ENCODE peak calls at places on chromosomes 2 and 18, in five cellular contexts. L is SK-N-SH, M is HepG2, R is K562, G is H1. E is an unnamed sample.

GRCh38 chr18:23722646-23723045 is 33.4 kb downstream of the LAMA3 start:
- DNase-seq in G (no peak), R (no peak), M (no peak), L (no peak), E (no peak)

GRCh38 chr18:70416496-70416895 is 127.7 kb downstream of the SOCS6 start:
- DNase-seq in R (no peak), M (no peak), G (no peak), L (no peak), E (no peak)

GRCh38 chr2:42510191-42510929 is 16.6 kb upstream of the KCNG3 start:
- DNase-seq in R (no peak), L (peak; percentile 74), G (no peak), M (no peak), E (no peak)

GRCh38 chr2:232892843-232893242 is 22.8 kb downstream of the SNORC start:
- DNase-seq in L (no peak), G (no peak), R (no peak), M (no peak), E (no peak)

GRCh38 chr2:3102081-3102914 is 275.3 kb downstream of the EIPR1 start:
- DNase-seq in L (peak; percentile 53), G (no peak), R (no peak), M (no peak), E (no peak)

GRCh38 chr2:36568533-36569246 is 29.3 kb downstream of the FEZ2 start:
- DNase-seq in M (no peak), R (no peak), G (no peak), L (no peak), E (no peak)

GRCh38 chr2:101893676-101894381 is 97.9 kb upstream of the IL1R2 start:
- DNase-seq in L (no peak), M (no peak), G (peak; percentile 82), R (no peak), E (no peak)

GRCh38 chr18:37481491-37481890 is 84.1 kb downstream of the CELF4 start:
- DNase-seq in M (no peak), L (no peak), G (no peak), R (no peak), E (no peak)

GRCh38 chr18:39441648-39442047 is 1876.0 kb upstream of the CELF4 start:
- DNase-seq in R (no peak), G (no peak), L (no peak), M (no peak), E (no peak)

GRCh38 chr2:11128258-11128951 is 26.9 kb upstream of the SLC66A3 start:
- DNase-seq in R (no peak), G (no peak), L (no peak), M (no peak), E (no peak)

GRCh38 chr18:11310476-11311086 is 161.2 kb upstream of the PIEZO2 start:
- DNase-seq in M (peak; percentile 40), R (peak; percentile 28), L (peak; percentile 44), G (peak; percentile 83), E (peak; percentile 20)

GRCh38 chr2:105671156-105671555 is 73.6 kb upstream of the NCK2 start:
- DNase-seq in G (peak; percentile 29), R (no peak), L (no peak), M (no peak), E (no peak)

GRCh38 chr2:207662203-207662602 is 37.0 kb upstream of the METTL21A start:
- DNase-seq in L (no peak), M (no peak), G (no peak), R (no peak), E (no peak)

GRCh38 chr18:54358495-54358793 is 738 bp downstream of the C18orf54 start:
- DNase-seq in L (no peak), R (peak; percentile 36), G (no peak), M (no peak), E (no peak)

DNA sequence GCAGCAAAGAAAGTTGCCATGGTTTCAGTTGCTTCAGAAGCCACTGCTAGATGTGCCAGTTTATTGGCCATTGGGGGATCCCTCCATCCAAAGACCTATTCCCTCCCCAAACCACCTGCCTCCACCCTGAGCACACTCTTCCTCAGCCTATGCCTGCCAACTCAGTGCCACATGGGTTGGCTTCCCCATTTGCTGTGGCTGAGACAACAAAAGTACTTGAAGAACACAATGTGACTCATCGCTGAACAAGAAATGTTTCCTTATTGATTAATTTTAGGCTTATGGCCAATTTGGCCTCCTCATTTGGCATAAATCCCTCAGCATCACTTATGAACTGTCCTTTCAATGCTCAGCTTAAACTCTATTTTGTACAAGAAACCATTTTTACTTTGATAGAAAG is 215.9 kb downstream of the TMEM247 start:
- DNase-seq in L (no peak), M (no peak), R (no peak), G (no peak), E (no peak)
- TF ChIP-seq POLR2AphosphoS5 in L (no peak), M (no peak), R (no peak), G (no peak), E (no peak)

GRCh38 chr2:127105656-127106456 is 1.1 kb downstream of the BIN1 start:
- DNase-seq in G (peak; percentile 71), M (no peak), R (no peak), L (peak; percentile 80), E (no peak)
- TF ChIP-seq TAF1 in G (peak; percentile 27), M (no peak), R (no peak), L (no peak), E (no peak)

DNA sequence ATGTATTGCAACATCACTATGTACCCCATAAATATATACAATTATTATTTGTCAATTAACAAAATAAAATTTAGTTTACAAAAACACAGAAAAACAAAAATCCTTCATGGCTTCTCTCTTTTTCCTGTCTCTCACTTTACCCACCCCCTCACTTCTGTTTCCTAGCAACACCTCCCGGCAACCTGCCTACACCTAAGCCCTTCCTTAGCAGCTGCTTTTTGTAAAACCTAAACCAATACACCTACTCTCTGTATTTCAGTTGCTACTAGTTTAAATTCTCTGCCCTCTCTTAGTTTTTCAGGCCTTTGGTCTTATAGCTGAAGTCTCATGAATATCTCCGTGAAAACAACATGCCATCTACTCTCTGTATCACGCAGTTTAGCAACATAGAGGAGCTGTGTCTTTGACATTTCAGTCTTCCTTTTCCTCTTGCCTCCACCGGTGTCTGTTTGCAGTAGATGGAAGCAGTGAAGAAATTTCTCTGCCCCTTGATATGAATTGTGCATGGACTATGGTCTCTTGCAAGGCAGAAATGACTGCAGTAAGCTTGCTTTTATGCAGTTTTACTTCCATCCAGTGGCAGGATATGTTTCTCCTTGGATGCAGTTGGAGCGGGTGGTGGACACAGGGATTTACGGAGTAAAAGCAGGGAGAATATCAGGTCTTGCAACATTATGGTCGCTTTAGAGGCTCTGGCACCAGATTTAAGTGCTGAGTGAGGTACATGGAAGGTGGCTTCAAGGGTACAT is 42.0 kb upstream of the ZDBF2 start:
- DNase-seq in L (no peak), R (no peak), G (no peak), M (no peak), E (no peak)
- TF ChIP-seq POLR2AphosphoS5 in L (no peak), R (no peak), G (no peak), M (no peak), E (no peak)

GRCh38 chr2:160087854-160088745 is 25.7 kb upstream of the PLA2R1 start:
- DNase-seq in R (peak; percentile 50), G (peak; percentile 60), L (no peak), M (peak; percentile 30), E (no peak)
- TF ChIP-seq TAF1 in R (no peak), G (no peak), L (no peak), M (no peak), E (no peak)

GRCh38 chr2:216695401-216695821 is at the start of gene IGFBP5:
- DNase-seq in M (no peak), R (no peak), G (peak; percentile 75), L (peak; percentile 46), E (no peak)

GRCh38 chr2:216693414-216694100 is 1.8 kb downstream of the IGFBP5 start:
- DNase-seq in R (no peak), M (no peak), L (no peak), G (no peak), E (no peak)

GRCh38 chr2:216692636-216693413 is 2.5 kb downstream of the IGFBP5 start:
- DNase-seq in G (peak; percentile 89), M (no peak), R (peak; percentile 67), L (peak; percentile 86), E (peak; percentile 67)

GRCh38 chr2:216694826-216695217 is 527 bp downstream of the IGFBP5 start:
- DNase-seq in G (no peak), M (no peak), L (no peak), R (no peak), E (no peak)

GRCh38 chr2:216694201-216694825 is 1.0 kb downstream of the IGFBP5 start:
- DNase-seq in L (peak; percentile 68), G (peak; percentile 80), R (no peak), M (no peak), E (no peak)
- TF ChIP-seq POLR2AphosphoS5 in L (no peak), G (no peak), R (no peak), M (no peak), E (no peak)

DNA sequence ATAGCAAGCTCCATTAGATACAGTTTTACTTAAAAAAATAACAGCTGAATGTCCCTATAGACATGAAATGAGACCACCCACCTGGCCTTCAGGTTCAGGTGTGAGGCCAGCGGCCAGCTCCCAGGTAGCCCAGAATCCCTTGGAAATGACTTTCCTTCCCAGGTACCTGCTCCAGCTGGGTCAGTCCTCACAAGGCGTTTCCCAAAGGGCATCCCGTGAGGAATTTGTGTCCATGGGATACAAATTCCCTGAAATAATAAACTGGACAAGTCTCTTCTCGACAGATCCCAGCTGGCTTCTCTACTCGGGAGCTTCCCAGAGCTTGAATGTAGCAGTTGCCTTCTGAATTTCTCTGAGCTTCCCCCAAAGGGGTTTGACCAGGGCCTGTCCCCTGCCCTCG is 107.9 kb downstream of the HDAC4 start:
- DNase-seq in R (no peak), G (no peak), L (no peak), M (no peak), E (no peak)
- TF ChIP-seq TAF1 in R (no peak), G (no peak), L (no peak), M (no peak), E (no peak)

GRCh38 chr2:74497777-74498499 is 1.5 kb downstream of the LBX2 start:
- DNase-seq in R (no peak), G (peak; percentile 79), L (peak; percentile 35), M (no peak), E (no peak)
- TF ChIP-seq POLR2AphosphoS5 in R (no peak), G (no peak), L (peak; percentile 18), M (no peak), E (no peak)

GRCh38 chr18:14948163-14948540 is 200.2 kb downstream of the ANKRD30B start:
- DNase-seq in G (no peak), M (no peak), R (no peak), L (no peak), E (no peak)
- TF ChIP-seq TAF1 in G (no peak), M (no peak), R (no peak), L (no peak), E (no peak)

GRCh38 chr2:219875036-219875435 is 247.6 kb downstream of the SLC4A3 start:
- DNase-seq in G (no peak), L (no peak), R (no peak), M (no peak), E (no peak)
- TF ChIP-seq POLR2AphosphoS5 in G (no peak), L (no peak), R (no peak), M (no peak), E (no peak)

DNA sequence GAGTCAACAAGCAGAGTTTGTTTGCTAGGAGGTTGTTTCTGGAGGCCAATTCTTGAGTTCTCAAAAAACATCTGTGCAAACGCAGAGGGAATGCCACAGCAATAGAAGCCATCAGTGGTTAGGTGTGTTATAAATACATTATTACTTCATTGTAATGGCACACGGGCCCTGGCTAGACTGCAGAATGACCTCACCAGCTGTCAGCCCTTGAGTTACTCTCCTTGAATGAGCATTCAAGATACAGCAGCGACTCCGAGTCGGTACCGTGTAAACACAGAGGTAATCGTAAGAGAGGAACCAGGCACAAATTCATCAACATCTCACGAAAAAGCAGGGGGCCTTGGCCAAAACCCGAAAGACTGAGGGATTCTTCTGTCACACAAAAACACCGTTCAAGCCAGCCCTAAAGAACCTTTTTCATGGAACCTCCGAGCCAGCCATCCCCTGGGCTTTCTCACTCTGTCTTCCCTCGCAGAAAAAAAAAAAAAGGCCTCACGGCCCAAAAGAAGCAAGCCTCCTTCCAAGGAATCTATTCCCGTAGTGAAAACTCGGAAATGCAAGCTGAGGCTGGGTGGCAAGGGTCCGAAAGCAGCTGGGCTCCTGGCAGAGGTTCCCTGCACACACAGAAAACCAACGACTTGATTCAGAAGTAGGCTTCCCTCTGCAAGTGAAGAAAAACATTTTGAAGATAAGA is 133.7 kb upstream of the MEIS1 start:
- DNase-seq in M (no peak), G (no peak), R (no peak), L (no peak), E (no peak)
- TF ChIP-seq TAF1 in M (no peak), G (no peak), R (no peak), L (no peak), E (no peak)

E was measured in GM12891.